ENCODE peak calls at places on chromosomes 2 and 18, in five cellular contexts. W is left ventricle myocardium inferior, R is IMR-90, T is Karpas-422, C is cardiac muscle cell. V is an unnamed sample. For H3K9me3, the result is how much of the 10 kb centered on the place peaks cover.

GRCh38 chr2:155766342-155767115 is 566.0 kb downstream of the NR4A2 start:
- DNase-seq in C (no peak), T (no peak), R (no peak), W (no peak), V (no peak)

GRCh38 chr18:23208600-23208999 is 73.3 kb downstream of the CABLES1 start:
- DNase-seq in R (no peak), T (no peak), C (no peak), W (no peak), V (no peak)

GRCh38 chr2:227774895-227775842 is 29.5 kb downstream of the SCYGR8 start:
- DNase-seq in C (no peak), T (no peak), W (no peak), R (no peak), V (no peak)

GRCh38 chr2:218856168-218856895 is 3.3 kb upstream of the WNT6 start:
- DNase-seq in W (no peak), R (no peak), T (no peak), C (no peak), V (no peak)

GRCh38 chr2:230877737-230878598 is 13.2 kb downstream of the ITM2C start:
- DNase-seq in T (peak), C (no peak), R (no peak), W (no peak), V (no peak)

GRCh38 chr2:99032786-99033185 is 96.8 kb upstream of the CRACDL start:
- DNase-seq in C (no peak), T (no peak), R (no peak), W (no peak), V (no peak)

GRCh38 chr2:233819884-233820765 is 34.2 kb downstream of the HJURP start:
- DNase-seq in R (no peak), T (no peak), W (no peak), C (no peak), V (no peak)

GRCh38 chr18:76013041-76013440 is 482.0 kb downstream of the ZNF516 start:
- DNase-seq in R (no peak), W (no peak), C (no peak), T (no peak), V (no peak)

GRCh38 chr2:55048514-55048924 is 1.7 kb downstream of the RTN4 start:
- DNase-seq in W (no peak), T (peak), C (peak), R (peak), V (no peak)

GRCh38 chr2:198774576-198774975 is 683.2 kb downstream of the SATB2 start:
- DNase-seq in W (no peak), C (no peak), R (no peak), T (no peak), V (no peak)

GRCh38 chr18:421236-422155 is 79.0 kb downstream of the COLEC12 start:
- DNase-seq in T (no peak), W (no peak), C (peak), R (peak), V (no peak)

GRCh38 chr2:11275910-11276309 is 68.5 kb downstream of the ROCK2 start:
- DNase-seq in R (no peak), W (no peak), T (no peak), C (no peak), V (no peak)

GRCh38 chr2:57076856-57077255 is 893.1 kb downstream of the CCDC85A start:
- DNase-seq in W (no peak), T (no peak), C (no peak), R (no peak), V (no peak)

GRCh38 chr2:112985090-112985489 is 7.3 kb downstream of the IL36G start:
- DNase-seq in C (no peak), W (no peak), T (no peak), R (no peak), V (no peak)

GRCh38 chr18:73614812-73615211 is 532.8 kb downstream of the FBXO15 start:
- DNase-seq in R (peak), C (peak), W (no peak), T (no peak), V (no peak)

GRCh38 chr2:98121149-98121548 is 34.2 kb downstream of the VWA3B start:
- DNase-seq in W (no peak), T (no peak), R (no peak), C (no peak), V (no peak)

GRCh38 chr2:205030695-205031094 is 485.4 kb downstream of the PARD3B start:
- DNase-seq in W (no peak), T (no peak), R (no peak), C (no peak), V (no peak)

GRCh38 chr2:20675701-20676352 is 8.9 kb downstream of the GDF7 start:
- DNase-seq in C (no peak), W (no peak), T (peak), R (no peak), V (no peak)

GRCh38 chr2:127661072-127661618 is 14.2 kb downstream of the LIMS2 start:
- DNase-seq in C (peak), T (no peak), W (no peak), R (peak), V (no peak)

GRCh38 chr2:215613265-215613664 is 177.4 kb upstream of the FN1 start:
- DNase-seq in T (no peak), W (no peak), R (peak), C (no peak), V (no peak)

GRCh38 chr2:45331034-45331786 is 279.9 kb downstream of the SRBD1 start:
- DNase-seq in W (no peak), C (no peak), T (no peak), R (no peak), V (no peak)

GRCh38 chr18:35282353-35282752 is 7.7 kb downstream of the ZSCAN30 start:
- DNase-seq in R (peak), C (peak), T (no peak), W (no peak), V (no peak)
- H3K9me3 ChIP-seq in R (under half), C (under half), T (under half), W (under half), V (under half)

DNA sequence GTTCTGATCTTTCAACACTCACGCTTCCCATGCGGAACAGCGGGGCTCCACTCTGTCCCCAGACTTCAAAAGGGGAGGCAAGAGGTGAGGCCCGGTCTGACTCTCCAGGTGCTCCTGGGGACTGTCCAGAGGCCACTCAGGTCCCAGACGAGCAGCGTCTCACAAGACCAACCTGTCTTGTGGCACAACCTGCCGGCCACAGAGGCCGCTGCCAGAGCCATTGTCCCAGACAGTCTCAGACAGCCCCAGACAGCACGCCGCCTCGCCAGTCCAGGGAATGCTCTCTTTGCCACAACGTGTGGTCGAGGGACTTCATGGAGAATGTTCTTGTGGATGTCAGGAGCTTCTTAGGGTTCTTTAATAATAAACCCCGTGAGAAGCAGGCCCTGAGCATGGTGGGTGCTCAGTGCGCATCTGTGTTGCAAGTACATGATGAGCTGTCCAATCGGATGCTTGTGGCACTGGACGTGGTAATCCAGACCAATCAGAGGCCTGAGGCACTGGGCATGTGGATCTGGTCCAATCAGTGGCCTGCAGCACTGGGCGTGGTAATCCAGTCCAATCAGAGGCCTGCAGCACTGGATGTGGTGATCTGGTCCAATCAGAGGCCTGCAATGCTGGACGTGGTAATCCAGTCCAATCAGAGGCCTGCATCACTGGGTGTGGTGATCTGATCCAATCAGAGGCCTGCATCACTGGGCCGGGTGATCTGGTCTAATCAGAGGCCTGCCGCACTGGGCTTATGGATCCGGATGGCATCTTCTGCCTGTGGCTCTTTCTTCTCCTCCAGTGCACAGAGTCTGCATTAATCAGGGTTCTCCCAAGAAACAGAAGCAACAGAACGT is 76.4 kb downstream of the TMEM18 start:
- DNase-seq in T (peak), W (no peak), R (no peak), C (no peak), V (no peak)
- H3K9me3 ChIP-seq in T (under half), W (under half), R (under half), C (under half), V (under half)

DNA sequence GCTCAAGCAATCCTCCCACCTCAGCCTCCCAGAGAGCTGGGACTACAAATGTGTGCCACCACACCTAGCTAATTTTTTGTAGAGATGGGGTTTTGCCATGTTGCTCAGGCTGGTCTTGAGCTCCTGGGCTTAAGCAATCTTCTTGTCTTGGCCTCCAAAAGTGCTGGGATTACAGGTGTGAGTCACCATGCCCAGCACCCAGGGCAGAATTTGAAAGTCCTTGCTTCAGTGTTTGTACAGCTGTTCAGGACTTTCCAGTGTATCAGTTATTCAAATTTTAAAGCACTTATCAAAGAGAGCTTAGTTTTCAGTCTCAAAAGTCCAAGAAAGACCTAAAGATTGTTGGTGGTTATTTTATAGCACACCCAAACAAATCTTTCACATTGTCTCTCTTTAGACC is 43.6 kb upstream of the VPS54 start:
- DNase-seq in C (peak), T (no peak), R (peak), W (no peak), V (no peak)
- H3K9me3 ChIP-seq in C (under half), T (under half), R (under half), W (under half), V (under half)

GRCh38 chr2:31693882-31694281 is 113.1 kb upstream of the SRD5A2 start:
- DNase-seq in W (no peak), T (peak), R (no peak), C (peak), V (no peak)
- H3K9me3 ChIP-seq in W (half or more), T (half or more), R (under half), C (under half), V (under half)

DNA sequence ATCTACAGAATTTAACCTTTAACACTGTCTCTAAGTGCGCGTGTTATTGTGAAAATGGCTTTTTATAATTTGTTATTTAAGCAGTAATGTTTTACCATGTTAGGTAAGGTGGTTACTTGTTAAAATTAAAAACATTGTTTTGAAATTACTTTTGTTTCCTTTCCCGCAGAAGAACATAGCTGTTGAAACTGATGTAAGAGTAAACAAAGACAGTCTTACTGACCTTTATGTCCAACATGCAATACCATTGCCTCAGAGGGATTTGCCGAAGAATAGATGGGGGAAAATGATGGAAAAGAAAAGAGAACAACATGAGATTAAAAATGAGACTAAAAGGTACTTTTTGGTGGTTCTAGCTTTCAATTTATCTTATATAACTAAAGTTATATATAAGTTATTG is 2.1 kb downstream of the C2orf49 start:
- DNase-seq in W (no peak), C (no peak), T (no peak), R (no peak), V (no peak)
- H3K9me3 ChIP-seq in W (under half), C (under half), T (under half), R (under half), V (under half)

GRCh38 chr18:79917351-79918088 is 33.9 kb downstream of the SLC66A2 start:
- DNase-seq in C (no peak), T (no peak), W (no peak), R (no peak), V (no peak)
- H3K9me3 ChIP-seq in C (under half), T (under half), W (under half), R (under half), V (under half)

GRCh38 chr2:239721531-239721930 is 303.6 kb downstream of the NDUFA10 start:
- DNase-seq in C (no peak), W (no peak), R (no peak), T (no peak), V (no peak)
- H3K9me3 ChIP-seq in C (under half), W (under half), R (under half), T (under half), V (under half)

V was measured in T-helper 17 cell.